ENCODE peak calls at places on chromosomes 2 and 18, in six cellular contexts. One of them, this sample, is unnamed.

GRCh38 chr18:5503740-5504139 is 40.1 kb downstream of the EPB41L3 start:
- DNase-seq in Calu3: no peak
- DNase-seq in IMR-90: peak
- DNase-seq in prostate gland: no peak
- DNase-seq in RWPE1: no peak
- DNase-seq in pancreas: no peak
- DNase-seq in this sample: no peak

GRCh38 chr2:41136966-41137494 is 685.1 kb upstream of the SLC8A1 start:
- DNase-seq in Calu3: no peak
- DNase-seq in prostate gland: no peak
- DNase-seq in IMR-90: no peak
- DNase-seq in pancreas: no peak
- DNase-seq in RWPE1: no peak
- DNase-seq in this sample: no peak

GRCh38 chr2:102618452-102619413 is 620 bp upstream of the SLC9A2 start:
- DNase-seq in prostate gland: no peak
- DNase-seq in RWPE1: no peak
- DNase-seq in IMR-90: no peak
- DNase-seq in Calu3: peak
- DNase-seq in pancreas: peak
- DNase-seq in this sample: peak

GRCh38 chr2:169819106-169819505 is 5.6 kb downstream of the METTL5 start:
- DNase-seq in Calu3: no peak
- DNase-seq in pancreas: no peak
- DNase-seq in RWPE1: no peak
- DNase-seq in prostate gland: no peak
- DNase-seq in IMR-90: peak
- DNase-seq in this sample: no peak

GRCh38 chr2:161373939-161374338 is 42.2 kb upstream of the TBR1 start:
- DNase-seq in RWPE1: no peak
- DNase-seq in IMR-90: peak
- DNase-seq in pancreas: no peak
- DNase-seq in prostate gland: no peak
- DNase-seq in Calu3: no peak
- DNase-seq in this sample: no peak

GRCh38 chr2:208147008-208147407 is 1.1 kb upstream of the CRYGB start:
- DNase-seq in RWPE1: no peak
- DNase-seq in Calu3: no peak
- DNase-seq in pancreas: no peak
- DNase-seq in prostate gland: no peak
- DNase-seq in IMR-90: no peak
- DNase-seq in this sample: no peak

GRCh38 chr2:229970406-229970805 is 48.1 kb downstream of the FBXO36 start:
- DNase-seq in pancreas: no peak
- DNase-seq in RWPE1: no peak
- DNase-seq in Calu3: no peak
- DNase-seq in prostate gland: no peak
- DNase-seq in IMR-90: no peak
- DNase-seq in this sample: no peak

GRCh38 chr2:236969767-236970655 is 115.7 kb upstream of the COPS8 start:
- DNase-seq in pancreas: no peak
- DNase-seq in RWPE1: no peak
- DNase-seq in IMR-90: no peak
- DNase-seq in Calu3: no peak
- DNase-seq in prostate gland: no peak
- DNase-seq in this sample: no peak

GRCh38 chr2:157787364-157787938 is 88.7 kb downstream of the ACVR1 start:
- DNase-seq in prostate gland: no peak
- DNase-seq in Calu3: no peak
- DNase-seq in IMR-90: no peak
- DNase-seq in pancreas: no peak
- DNase-seq in RWPE1: no peak
- DNase-seq in this sample: no peak

GRCh38 chr2:174688079-174688478 is 76.2 kb downstream of the CHRNA1 start:
- DNase-seq in Calu3: no peak
- DNase-seq in pancreas: no peak
- DNase-seq in IMR-90: peak
- DNase-seq in prostate gland: no peak
- DNase-seq in RWPE1: no peak
- DNase-seq in this sample: no peak

GRCh38 chr18:75588412-75588811 is 160.9 kb upstream of the SMIM21 start:
- DNase-seq in pancreas: no peak
- DNase-seq in Calu3: no peak
- DNase-seq in RWPE1: no peak
- DNase-seq in prostate gland: no peak
- DNase-seq in IMR-90: no peak
- DNase-seq in this sample: no peak
- TF ChIP-seq CTCF in pancreas: no peak
- TF ChIP-seq CTCF in Calu3: no peak
- TF ChIP-seq CTCF in RWPE1: no peak
- TF ChIP-seq CTCF in prostate gland: no peak
- TF ChIP-seq CTCF in IMR-90: no peak
- TF ChIP-seq CTCF in this sample: no peak

DNA sequence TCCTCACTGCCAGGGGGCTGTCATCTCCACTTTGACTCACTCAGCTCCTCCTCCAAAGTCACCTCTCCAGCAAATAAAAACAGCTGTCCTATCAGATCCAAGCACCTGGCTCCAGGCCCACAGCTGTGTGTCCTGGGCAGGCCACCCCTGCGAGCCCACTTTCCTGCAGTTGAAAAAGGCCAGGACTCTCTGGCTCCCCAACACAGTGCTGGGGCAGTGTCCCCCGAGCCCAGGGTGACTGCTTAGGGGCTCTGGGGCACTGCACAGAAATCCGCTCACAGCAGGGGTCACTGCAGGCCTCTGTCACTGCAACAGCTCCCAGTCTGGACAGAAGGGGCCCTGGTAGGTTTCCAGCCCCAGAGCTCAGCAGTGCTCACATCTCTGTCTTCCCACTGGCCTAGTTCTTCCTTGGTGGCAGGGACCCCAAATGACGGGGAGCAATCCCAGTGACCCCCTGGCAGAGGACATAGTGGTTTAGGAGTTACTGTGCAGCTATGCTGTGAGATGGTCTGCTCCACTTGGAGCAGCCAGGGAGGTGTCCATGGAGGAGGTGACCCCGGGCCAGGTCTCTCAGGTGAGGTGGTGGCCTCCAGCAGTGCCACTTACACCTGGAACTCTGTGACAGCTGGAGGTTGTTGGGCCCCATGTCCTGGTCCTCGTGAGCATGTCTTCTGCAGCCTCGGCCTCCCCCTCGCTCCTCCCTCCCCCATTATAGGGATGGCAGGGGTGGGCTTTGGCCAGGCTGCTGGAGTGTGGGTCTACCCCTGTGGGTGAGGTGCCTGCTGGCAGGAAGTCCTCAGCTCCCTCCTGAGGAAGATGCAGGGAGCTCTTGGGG is 35.5 kb downstream of the HS6ST1 start:
- DNase-seq in pancreas: peak
- DNase-seq in IMR-90: no peak
- DNase-seq in RWPE1: no peak
- DNase-seq in Calu3: no peak
- DNase-seq in prostate gland: no peak
- DNase-seq in this sample: no peak
- TF ChIP-seq CTCF in pancreas: no peak
- TF ChIP-seq CTCF in IMR-90: no peak
- TF ChIP-seq CTCF in RWPE1: no peak
- TF ChIP-seq CTCF in Calu3: no peak
- TF ChIP-seq CTCF in prostate gland: no peak
- TF ChIP-seq CTCF in this sample: no peak

GRCh38 chr2:144886847-144887246 is 366.9 kb upstream of the ZEB2 start:
- DNase-seq in IMR-90: no peak
- DNase-seq in Calu3: no peak
- DNase-seq in prostate gland: no peak
- DNase-seq in RWPE1: no peak
- DNase-seq in pancreas: no peak
- DNase-seq in this sample: no peak

GRCh38 chr2:144894612-144895300 is 374.8 kb upstream of the ZEB2 start:
- DNase-seq in RWPE1: no peak
- DNase-seq in prostate gland: no peak
- DNase-seq in pancreas: no peak
- DNase-seq in IMR-90: no peak
- DNase-seq in Calu3: no peak
- DNase-seq in this sample: no peak

GRCh38 chr2:144889348-144889747 is 369.4 kb upstream of the ZEB2 start:
- DNase-seq in prostate gland: no peak
- DNase-seq in Calu3: no peak
- DNase-seq in RWPE1: no peak
- DNase-seq in IMR-90: no peak
- DNase-seq in pancreas: no peak
- DNase-seq in this sample: no peak

GRCh38 chr2:144890828-144891227 is 370.9 kb upstream of the ZEB2 start:
- DNase-seq in Calu3: no peak
- DNase-seq in IMR-90: peak
- DNase-seq in pancreas: no peak
- DNase-seq in prostate gland: no peak
- DNase-seq in RWPE1: peak
- DNase-seq in this sample: no peak
- TF ChIP-seq CTCF in Calu3: peak
- TF ChIP-seq CTCF in IMR-90: peak
- TF ChIP-seq CTCF in pancreas: no peak
- TF ChIP-seq CTCF in prostate gland: no peak
- TF ChIP-seq CTCF in RWPE1: no peak
- TF ChIP-seq CTCF in this sample: no peak

GRCh38 chr2:159035790-159036411 is 67.5 kb downstream of the TANC1 start:
- DNase-seq in pancreas: no peak
- DNase-seq in Calu3: peak
- DNase-seq in IMR-90: peak
- DNase-seq in prostate gland: peak
- DNase-seq in RWPE1: peak
- DNase-seq in this sample: no peak
- TF ChIP-seq CTCF in pancreas: no peak
- TF ChIP-seq CTCF in Calu3: no peak
- TF ChIP-seq CTCF in IMR-90: peak
- TF ChIP-seq CTCF in prostate gland: peak
- TF ChIP-seq CTCF in RWPE1: no peak
- TF ChIP-seq CTCF in this sample: no peak

GRCh38 chr18:50586710-50587109 is 26.8 kb downstream of the MAPK4 start:
- DNase-seq in IMR-90: no peak
- DNase-seq in RWPE1: no peak
- DNase-seq in Calu3: no peak
- DNase-seq in prostate gland: no peak
- DNase-seq in pancreas: no peak
- DNase-seq in this sample: no peak
- TF ChIP-seq CTCF in IMR-90: peak
- TF ChIP-seq CTCF in RWPE1: peak
- TF ChIP-seq CTCF in Calu3: no peak
- TF ChIP-seq CTCF in prostate gland: no peak
- TF ChIP-seq CTCF in pancreas: no peak
- TF ChIP-seq CTCF in this sample: no peak

GRCh38 chr2:231557571-231558217 is 27.4 kb upstream of the NMUR1 start:
- DNase-seq in RWPE1: peak
- DNase-seq in prostate gland: peak
- DNase-seq in IMR-90: peak
- DNase-seq in Calu3: peak
- DNase-seq in pancreas: no peak
- DNase-seq in this sample: no peak
- TF ChIP-seq CTCF in RWPE1: no peak
- TF ChIP-seq CTCF in prostate gland: peak
- TF ChIP-seq CTCF in IMR-90: peak
- TF ChIP-seq CTCF in Calu3: peak
- TF ChIP-seq CTCF in pancreas: peak
- TF ChIP-seq CTCF in this sample: peak

DNA sequence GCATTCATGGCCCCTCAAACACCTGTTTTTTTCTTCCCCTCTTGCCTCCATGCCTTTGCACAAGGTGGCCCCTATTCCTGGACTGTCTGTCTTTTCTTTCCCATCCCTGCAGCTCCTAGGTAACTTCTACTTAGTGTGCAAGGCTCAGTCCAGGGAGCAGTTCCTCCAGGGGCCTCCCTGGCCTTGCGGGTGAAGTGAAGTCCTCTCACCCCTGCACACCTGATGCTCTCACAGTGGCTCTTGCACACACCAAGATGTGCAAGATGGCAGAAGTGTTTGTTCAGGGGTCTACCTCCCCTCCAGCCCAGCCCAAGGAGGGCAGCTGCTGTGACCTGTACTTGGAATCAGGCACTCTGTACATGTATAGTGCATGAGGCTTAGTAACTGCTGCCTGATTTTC is 236.8 kb upstream of the HS6ST1 start:
- DNase-seq in prostate gland: no peak
- DNase-seq in IMR-90: no peak
- DNase-seq in pancreas: no peak
- DNase-seq in Calu3: no peak
- DNase-seq in RWPE1: no peak
- DNase-seq in this sample: no peak
- TF ChIP-seq CTCF in prostate gland: no peak
- TF ChIP-seq CTCF in IMR-90: no peak
- TF ChIP-seq CTCF in pancreas: no peak
- TF ChIP-seq CTCF in Calu3: no peak
- TF ChIP-seq CTCF in RWPE1: no peak
- TF ChIP-seq CTCF in this sample: no peak

GRCh38 chr18:50044402-50044801 is 150.5 kb downstream of the MYO5B start:
- DNase-seq in Calu3: peak
- DNase-seq in prostate gland: no peak
- DNase-seq in RWPE1: no peak
- DNase-seq in IMR-90: no peak
- DNase-seq in pancreas: no peak
- DNase-seq in this sample: no peak
- TF ChIP-seq CTCF in Calu3: no peak
- TF ChIP-seq CTCF in prostate gland: no peak
- TF ChIP-seq CTCF in RWPE1: no peak
- TF ChIP-seq CTCF in IMR-90: no peak
- TF ChIP-seq CTCF in pancreas: no peak
- TF ChIP-seq CTCF in this sample: no peak

This sample was measured in mesothelial cell of epicardium.